ENCODE peak calls at places on chromosomes 16 and 17, in eight cellular contexts. One of them, this sample, is unnamed.
A peak's percentile ranks its signal among the peaks of the same experiment; 100 is the strongest.

GRCh38 chr17:5035356-5035755 is at the start of gene SLC52A1:
- DNase-seq in stimulated activated CD4-positive, alpha-beta T cell treated with anti-CD3 and anti-CD28 coated beads, Interleukin-1b, Interleukin-23, amount 100 ng/mL, for 24 hours: no peak
- DNase-seq in HTR-8/SVneo: no peak
- DNase-seq in H9: peak; percentile 78
- DNase-seq in fibroblast of pulmonary artery: no peak
- DNase-seq in small intestine: peak; percentile 71
- DNase-seq in AG08395: no peak
- DNase-seq in A673: no peak
- DNase-seq in this sample: no peak

GRCh38 chr17:66002807-66003206 is 189.1 kb downstream of the CEP112 start:
- DNase-seq in H9: no peak
- DNase-seq in A673: no peak
- DNase-seq in stimulated activated CD4-positive, alpha-beta T cell treated with anti-CD3 and anti-CD28 coated beads, Interleukin-1b, Interleukin-23, amount 100 ng/mL, for 24 hours: no peak
- DNase-seq in fibroblast of pulmonary artery: peak; percentile 26
- DNase-seq in HTR-8/SVneo: no peak
- DNase-seq in AG08395: no peak
- DNase-seq in small intestine: no peak
- DNase-seq in this sample: no peak

GRCh38 chr17:6573982-6574688 is 17.8 kb upstream of the PITPNM3 start:
- DNase-seq in small intestine: no peak
- DNase-seq in stimulated activated CD4-positive, alpha-beta T cell treated with anti-CD3 and anti-CD28 coated beads, Interleukin-1b, Interleukin-23, amount 100 ng/mL, for 24 hours: no peak
- DNase-seq in AG08395: no peak
- DNase-seq in H9: no peak
- DNase-seq in HTR-8/SVneo: no peak
- DNase-seq in fibroblast of pulmonary artery: no peak
- DNase-seq in A673: no peak
- DNase-seq in this sample: no peak

GRCh38 chr17:48642059-48642842 is 16.1 kb upstream of the HOXB9 start:
- DNase-seq in fibroblast of pulmonary artery: no peak
- DNase-seq in AG08395: no peak
- DNase-seq in stimulated activated CD4-positive, alpha-beta T cell treated with anti-CD3 and anti-CD28 coated beads, Interleukin-1b, Interleukin-23, amount 100 ng/mL, for 24 hours: no peak
- DNase-seq in HTR-8/SVneo: no peak
- DNase-seq in small intestine: no peak
- DNase-seq in A673: no peak
- DNase-seq in H9: peak; percentile 96
- DNase-seq in this sample: no peak

GRCh38 chr17:36627101-36627500 is 25.7 kb downstream of the MRM1 start:
- DNase-seq in A673: no peak
- DNase-seq in HTR-8/SVneo: no peak
- DNase-seq in AG08395: no peak
- DNase-seq in fibroblast of pulmonary artery: no peak
- DNase-seq in H9: peak; percentile 61
- DNase-seq in stimulated activated CD4-positive, alpha-beta T cell treated with anti-CD3 and anti-CD28 coated beads, Interleukin-1b, Interleukin-23, amount 100 ng/mL, for 24 hours: no peak
- DNase-seq in small intestine: no peak
- DNase-seq in this sample: no peak

GRCh38 chr17:1559047-1559742 is 3.4 kb downstream of the PITPNA start:
- DNase-seq in H9: no peak
- DNase-seq in small intestine: no peak
- DNase-seq in AG08395: no peak
- DNase-seq in A673: no peak
- DNase-seq in stimulated activated CD4-positive, alpha-beta T cell treated with anti-CD3 and anti-CD28 coated beads, Interleukin-1b, Interleukin-23, amount 100 ng/mL, for 24 hours: no peak
- DNase-seq in HTR-8/SVneo: no peak
- DNase-seq in fibroblast of pulmonary artery: no peak
- DNase-seq in this sample: no peak

GRCh38 chr17:4605826-4606225 is 21.5 kb downstream of the SMTNL2 start:
- DNase-seq in A673: no peak
- DNase-seq in H9: no peak
- DNase-seq in AG08395: no peak
- DNase-seq in small intestine: peak; percentile 23
- DNase-seq in HTR-8/SVneo: no peak
- DNase-seq in fibroblast of pulmonary artery: no peak
- DNase-seq in stimulated activated CD4-positive, alpha-beta T cell treated with anti-CD3 and anti-CD28 coated beads, Interleukin-1b, Interleukin-23, amount 100 ng/mL, for 24 hours: no peak
- DNase-seq in this sample: no peak

GRCh38 chr16:56332464-56333079 is 92.8 kb downstream of the AMFR start:
- DNase-seq in H9: peak; percentile 93
- DNase-seq in stimulated activated CD4-positive, alpha-beta T cell treated with anti-CD3 and anti-CD28 coated beads, Interleukin-1b, Interleukin-23, amount 100 ng/mL, for 24 hours: no peak
- DNase-seq in A673: no peak
- DNase-seq in small intestine: peak; percentile 49
- DNase-seq in HTR-8/SVneo: peak; percentile 87
- DNase-seq in AG08395: peak; percentile 86
- DNase-seq in fibroblast of pulmonary artery: peak; percentile 57
- DNase-seq in this sample: no peak

GRCh38 chr16:23729503-23730424 is 16.7 kb upstream of the ERN2 start:
- DNase-seq in AG08395: peak; percentile 49
- DNase-seq in HTR-8/SVneo: no peak
- DNase-seq in small intestine: peak; percentile 82
- DNase-seq in H9: peak; percentile 85
- DNase-seq in stimulated activated CD4-positive, alpha-beta T cell treated with anti-CD3 and anti-CD28 coated beads, Interleukin-1b, Interleukin-23, amount 100 ng/mL, for 24 hours: no peak
- DNase-seq in fibroblast of pulmonary artery: peak; percentile 61
- DNase-seq in A673: peak; percentile 79
- DNase-seq in this sample: no peak

GRCh38 chr17:4509923-4510614 is 11.4 kb downstream of the SPNS2 start:
- DNase-seq in A673: no peak
- DNase-seq in stimulated activated CD4-positive, alpha-beta T cell treated with anti-CD3 and anti-CD28 coated beads, Interleukin-1b, Interleukin-23, amount 100 ng/mL, for 24 hours: no peak
- DNase-seq in fibroblast of pulmonary artery: no peak
- DNase-seq in AG08395: no peak
- DNase-seq in HTR-8/SVneo: no peak
- DNase-seq in small intestine: no peak
- DNase-seq in H9: no peak
- DNase-seq in this sample: no peak

GRCh38 chr17:80294210-80294609 is 33.6 kb downstream of the RNF213 start:
- DNase-seq in small intestine: no peak
- DNase-seq in stimulated activated CD4-positive, alpha-beta T cell treated with anti-CD3 and anti-CD28 coated beads, Interleukin-1b, Interleukin-23, amount 100 ng/mL, for 24 hours: no peak
- DNase-seq in fibroblast of pulmonary artery: no peak
- DNase-seq in A673: no peak
- DNase-seq in H9: no peak
- DNase-seq in HTR-8/SVneo: no peak
- DNase-seq in AG08395: no peak
- DNase-seq in this sample: no peak

GRCh38 chr17:1785925-1786324 is 24.1 kb downstream of the SERPINF1 start:
- DNase-seq in A673: no peak
- DNase-seq in HTR-8/SVneo: no peak
- DNase-seq in AG08395: no peak
- DNase-seq in H9: no peak
- DNase-seq in small intestine: peak; percentile 53
- DNase-seq in fibroblast of pulmonary artery: no peak
- DNase-seq in stimulated activated CD4-positive, alpha-beta T cell treated with anti-CD3 and anti-CD28 coated beads, Interleukin-1b, Interleukin-23, amount 100 ng/mL, for 24 hours: no peak
- DNase-seq in this sample: no peak

GRCh38 chr17:11204991-11205390 is 36.0 kb upstream of the SHISA6 start:
- DNase-seq in HTR-8/SVneo: no peak
- DNase-seq in AG08395: no peak
- DNase-seq in A673: no peak
- DNase-seq in H9: no peak
- DNase-seq in fibroblast of pulmonary artery: no peak
- DNase-seq in small intestine: no peak
- DNase-seq in stimulated activated CD4-positive, alpha-beta T cell treated with anti-CD3 and anti-CD28 coated beads, Interleukin-1b, Interleukin-23, amount 100 ng/mL, for 24 hours: no peak
- DNase-seq in this sample: no peak

GRCh38 chr17:44210342-44211192 is 8.9 kb downstream of the UBTF start:
- DNase-seq in A673: peak; percentile 84
- DNase-seq in H9: peak; percentile 98
- DNase-seq in AG08395: peak; percentile 92
- DNase-seq in HTR-8/SVneo: peak; percentile 56
- DNase-seq in fibroblast of pulmonary artery: peak; percentile 87
- DNase-seq in small intestine: peak; percentile 82
- DNase-seq in stimulated activated CD4-positive, alpha-beta T cell treated with anti-CD3 and anti-CD28 coated beads, Interleukin-1b, Interleukin-23, amount 100 ng/mL, for 24 hours: peak; percentile 88
- DNase-seq in this sample: peak; percentile 92

GRCh38 chr17:62628845-62629555 is 1.5 kb downstream of the MRC2 start:
- DNase-seq in fibroblast of pulmonary artery: peak; percentile 57
- DNase-seq in small intestine: no peak
- DNase-seq in AG08395: peak; percentile 37
- DNase-seq in H9: peak; percentile 67
- DNase-seq in HTR-8/SVneo: no peak
- DNase-seq in stimulated activated CD4-positive, alpha-beta T cell treated with anti-CD3 and anti-CD28 coated beads, Interleukin-1b, Interleukin-23, amount 100 ng/mL, for 24 hours: no peak
- DNase-seq in A673: no peak
- DNase-seq in this sample: no peak

GRCh38 chr16:87117936-87118335 is 199.3 kb downstream of the C16orf95 start:
- DNase-seq in small intestine: no peak
- DNase-seq in AG08395: no peak
- DNase-seq in fibroblast of pulmonary artery: no peak
- DNase-seq in HTR-8/SVneo: no peak
- DNase-seq in A673: no peak
- DNase-seq in stimulated activated CD4-positive, alpha-beta T cell treated with anti-CD3 and anti-CD28 coated beads, Interleukin-1b, Interleukin-23, amount 100 ng/mL, for 24 hours: no peak
- DNase-seq in H9: no peak
- DNase-seq in this sample: no peak

GRCh38 chr17:60095830-60096229 is 17.1 kb upstream of the HEATR6 start:
- DNase-seq in AG08395: no peak
- DNase-seq in H9: no peak
- DNase-seq in stimulated activated CD4-positive, alpha-beta T cell treated with anti-CD3 and anti-CD28 coated beads, Interleukin-1b, Interleukin-23, amount 100 ng/mL, for 24 hours: no peak
- DNase-seq in fibroblast of pulmonary artery: no peak
- DNase-seq in small intestine: no peak
- DNase-seq in HTR-8/SVneo: no peak
- DNase-seq in A673: no peak
- DNase-seq in this sample: no peak

GRCh38 chr16:882256-882655 is 81.7 kb upstream of the GNG13 start:
- DNase-seq in A673: no peak
- DNase-seq in H9: no peak
- DNase-seq in fibroblast of pulmonary artery: no peak
- DNase-seq in HTR-8/SVneo: no peak
- DNase-seq in AG08395: no peak
- DNase-seq in small intestine: no peak
- DNase-seq in stimulated activated CD4-positive, alpha-beta T cell treated with anti-CD3 and anti-CD28 coated beads, Interleukin-1b, Interleukin-23, amount 100 ng/mL, for 24 hours: no peak
- DNase-seq in this sample: no peak

GRCh38 chr17:73030501-73030911 is 62.0 kb downstream of the SLC39A11 start:
- DNase-seq in fibroblast of pulmonary artery: peak; percentile 10
- DNase-seq in A673: no peak
- DNase-seq in stimulated activated CD4-positive, alpha-beta T cell treated with anti-CD3 and anti-CD28 coated beads, Interleukin-1b, Interleukin-23, amount 100 ng/mL, for 24 hours: no peak
- DNase-seq in H9: no peak
- DNase-seq in small intestine: peak; percentile 92
- DNase-seq in HTR-8/SVneo: no peak
- DNase-seq in AG08395: peak; percentile 82
- DNase-seq in this sample: no peak

GRCh38 chr16:48366165-48367093 is 18.8 kb downstream of the SIAH1 start:
- DNase-seq in fibroblast of pulmonary artery: peak; percentile 93
- DNase-seq in stimulated activated CD4-positive, alpha-beta T cell treated with anti-CD3 and anti-CD28 coated beads, Interleukin-1b, Interleukin-23, amount 100 ng/mL, for 24 hours: no peak
- DNase-seq in A673: peak; percentile 78
- DNase-seq in HTR-8/SVneo: peak; percentile 49
- DNase-seq in small intestine: peak; percentile 79
- DNase-seq in AG08395: peak; percentile 54
- DNase-seq in H9: peak; percentile 56
- DNase-seq in this sample: peak; percentile 66

GRCh38 chr17:78935419-78936323 is 10.5 kb upstream of the TIMP2 start:
- DNase-seq in fibroblast of pulmonary artery: peak; percentile 98
- DNase-seq in HTR-8/SVneo: peak; percentile 93
- DNase-seq in AG08395: peak; percentile 91
- DNase-seq in H9: peak; percentile 29
- DNase-seq in A673: peak; percentile 86
- DNase-seq in stimulated activated CD4-positive, alpha-beta T cell treated with anti-CD3 and anti-CD28 coated beads, Interleukin-1b, Interleukin-23, amount 100 ng/mL, for 24 hours: no peak
- DNase-seq in small intestine: no peak
- DNase-seq in this sample: no peak

GRCh38 chr17:57355090-57355859 is 99.0 kb downstream of the MSI2 start:
- DNase-seq in A673: no peak
- DNase-seq in stimulated activated CD4-positive, alpha-beta T cell treated with anti-CD3 and anti-CD28 coated beads, Interleukin-1b, Interleukin-23, amount 100 ng/mL, for 24 hours: no peak
- DNase-seq in H9: no peak
- DNase-seq in fibroblast of pulmonary artery: no peak
- DNase-seq in HTR-8/SVneo: no peak
- DNase-seq in AG08395: no peak
- DNase-seq in small intestine: no peak
- DNase-seq in this sample: peak; percentile 28

GRCh38 chr17:30584810-30585209 is 107.6 kb downstream of the GOSR1 start:
- DNase-seq in A673: no peak
- DNase-seq in fibroblast of pulmonary artery: no peak
- DNase-seq in HTR-8/SVneo: no peak
- DNase-seq in H9: no peak
- DNase-seq in stimulated activated CD4-positive, alpha-beta T cell treated with anti-CD3 and anti-CD28 coated beads, Interleukin-1b, Interleukin-23, amount 100 ng/mL, for 24 hours: no peak
- DNase-seq in AG08395: no peak
- DNase-seq in small intestine: no peak
- DNase-seq in this sample: no peak

GRCh38 chr17:231966-232807 is 50.7 kb upstream of the DOC2B start:
- DNase-seq in fibroblast of pulmonary artery: no peak
- DNase-seq in H9: no peak
- DNase-seq in A673: no peak
- DNase-seq in HTR-8/SVneo: no peak
- DNase-seq in stimulated activated CD4-positive, alpha-beta T cell treated with anti-CD3 and anti-CD28 coated beads, Interleukin-1b, Interleukin-23, amount 100 ng/mL, for 24 hours: no peak
- DNase-seq in small intestine: no peak
- DNase-seq in AG08395: no peak
- DNase-seq in this sample: no peak

GRCh38 chr17:63390090-63390489 is 56.0 kb downstream of the CYB561 start:
- DNase-seq in small intestine: no peak
- DNase-seq in HTR-8/SVneo: no peak
- DNase-seq in AG08395: no peak
- DNase-seq in H9: no peak
- DNase-seq in stimulated activated CD4-positive, alpha-beta T cell treated with anti-CD3 and anti-CD28 coated beads, Interleukin-1b, Interleukin-23, amount 100 ng/mL, for 24 hours: no peak
- DNase-seq in fibroblast of pulmonary artery: no peak
- DNase-seq in A673: no peak
- DNase-seq in this sample: no peak

GRCh38 chr17:50467855-50468119 is 893 bp downstream of the CHAD start:
- DNase-seq in H9: no peak
- DNase-seq in AG08395: no peak
- DNase-seq in small intestine: no peak
- DNase-seq in HTR-8/SVneo: no peak
- DNase-seq in fibroblast of pulmonary artery: no peak
- DNase-seq in A673: no peak
- DNase-seq in stimulated activated CD4-positive, alpha-beta T cell treated with anti-CD3 and anti-CD28 coated beads, Interleukin-1b, Interleukin-23, amount 100 ng/mL, for 24 hours: no peak
- DNase-seq in this sample: no peak

GRCh38 chr16:9296273-9296593 is 204.8 kb downstream of the HAPSTR1 start:
- DNase-seq in AG08395: no peak
- DNase-seq in stimulated activated CD4-positive, alpha-beta T cell treated with anti-CD3 and anti-CD28 coated beads, Interleukin-1b, Interleukin-23, amount 100 ng/mL, for 24 hours: no peak
- DNase-seq in A673: no peak
- DNase-seq in small intestine: peak; percentile 58
- DNase-seq in fibroblast of pulmonary artery: no peak
- DNase-seq in HTR-8/SVneo: no peak
- DNase-seq in H9: no peak
- DNase-seq in this sample: no peak

GRCh38 chr17:40518401-40519088 is 17.1 kb upstream of the TNS4 start:
- DNase-seq in stimulated activated CD4-positive, alpha-beta T cell treated with anti-CD3 and anti-CD28 coated beads, Interleukin-1b, Interleukin-23, amount 100 ng/mL, for 24 hours: no peak
- DNase-seq in H9: peak; percentile 73
- DNase-seq in AG08395: no peak
- DNase-seq in small intestine: peak; percentile 78
- DNase-seq in HTR-8/SVneo: peak; percentile 71
- DNase-seq in A673: no peak
- DNase-seq in fibroblast of pulmonary artery: no peak
- DNase-seq in this sample: no peak

This sample was measured in germinal center.